ENCODE peak calls at places on chromosomes 16 and 17, in ten cellular contexts. B, M, K, O, X, W, R, A, U and E are unnamed samples.
A peak's percentile ranks its signal among the peaks of the same experiment; 100 is the strongest.

GRCh38 chr16:58449306-58449705 is 50.6 kb upstream of the NDRG4 start:
- DNase-seq in B (no peak), M (no peak), K (no peak), O (no peak), X (no peak), W (no peak), R (no peak), A (no peak), U (no peak), E (no peak)

GRCh38 chr17:73600103-73600871 is 44.0 kb downstream of the SDK2 start:
- DNase-seq in B (no peak), M (no peak), K (no peak), O (peak; percentile 27), X (no peak), W (no peak), R (no peak), A (no peak), U (no peak), E (no peak)

GRCh38 chr16:51592013-51592501 is 441.0 kb upstream of the SALL1 start:
- DNase-seq in B (no peak), M (no peak), K (no peak), O (peak; percentile 8), X (no peak), W (no peak), R (no peak), A (no peak), U (no peak), E (no peak)

GRCh38 chr17:77720946-77721822 is 237.3 kb upstream of the TNRC6C start:
- DNase-seq in B (no peak), M (no peak), K (no peak), O (no peak), X (no peak), W (no peak), R (no peak), A (peak; percentile 7), U (no peak), E (no peak)

GRCh38 chr17:82696259-82696658 is 2.2 kb downstream of the RAB40B start:
- DNase-seq in B (no peak), M (no peak), K (no peak), O (no peak), X (no peak), W (no peak), R (no peak), A (no peak), U (no peak), E (no peak)

GRCh38 chr16:11190585-11191565 is 65.1 kb downstream of the SOCS1 start:
- DNase-seq in B (no peak), M (no peak), K (no peak), O (no peak), X (no peak), W (no peak), R (no peak), A (no peak), U (no peak), E (no peak)

GRCh38 chr16:65842067-65842466 is 524.4 kb upstream of the CDH5 start:
- DNase-seq in B (no peak), M (no peak), K (no peak), O (no peak), X (no peak), W (no peak), R (no peak), A (no peak), U (no peak), E (no peak)

GRCh38 chr16:68146583-68146982 is 61.4 kb downstream of the NFATC3 start:
- DNase-seq in B (no peak), M (no peak), K (peak; percentile 7), O (peak; percentile 59), X (no peak), W (no peak), R (no peak), A (no peak), U (no peak), E (no peak)

GRCh38 chr17:61700252-61700651 is 109.2 kb upstream of the NACA2 start:
- DNase-seq in B (no peak), M (no peak), K (no peak), O (no peak), X (no peak), W (peak; percentile 4), R (no peak), A (no peak), U (no peak), E (no peak)

GRCh38 chr17:61695779-61696337 is 104.8 kb upstream of the NACA2 start:
- DNase-seq in B (no peak), M (no peak), K (no peak), O (no peak), X (no peak), W (no peak), R (no peak), A (no peak), U (no peak), E (no peak)

GRCh38 chr17:61699694-61700093 is 108.7 kb upstream of the NACA2 start:
- DNase-seq in B (no peak), M (no peak), K (no peak), O (no peak), X (no peak), W (no peak), R (no peak), A (no peak), U (no peak), E (no peak)

GRCh38 chr17:61699032-61699431 is 108.0 kb upstream of the NACA2 start:
- DNase-seq in B (no peak), M (no peak), K (no peak), O (no peak), X (no peak), W (no peak), R (no peak), A (no peak), U (no peak), E (no peak)

GRCh38 chr17:61698244-61698643 is 107.2 kb upstream of the NACA2 start:
- DNase-seq in B (no peak), M (no peak), K (no peak), O (no peak), X (no peak), W (no peak), R (no peak), A (no peak), U (no peak), E (no peak)
- H3K9me3 ChIP-seq in B (peaks cover 12% of the 10 kb centered on the region), M (peaks cover 29% of the 10 kb centered on the region), K (peaks cover 3% of the 10 kb centered on the region), O (no peaks in the 10 kb centered on the region), X (peaks cover 7% of the 10 kb centered on the region), W (peaks cover 34% of the 10 kb centered on the region), R (peaks cover 45% of the 10 kb centered on the region), A (peaks cover 41% of the 10 kb centered on the region), U (peaks cover 7% of the 10 kb centered on the region), E (peaks cover 6% of the 10 kb centered on the region)

DNA sequence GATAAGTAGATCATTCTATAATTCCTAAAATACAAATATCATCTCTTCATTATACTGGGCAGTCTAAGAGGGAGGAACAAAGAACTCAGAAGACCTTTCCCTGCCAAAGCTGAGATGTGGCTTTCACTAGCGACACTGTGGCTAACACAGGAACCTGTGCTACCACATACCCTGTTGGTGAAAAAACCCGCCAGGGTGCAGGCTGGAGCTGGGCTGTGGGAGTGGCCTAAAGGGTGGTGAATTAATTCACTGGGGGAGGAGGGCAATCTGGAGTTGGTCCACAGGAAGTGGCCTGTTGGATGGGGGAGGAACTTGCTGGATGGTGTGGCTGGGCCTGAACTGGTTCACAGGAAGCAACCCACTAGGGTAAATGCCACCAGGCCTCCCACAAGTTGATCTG is 7.4 kb downstream of the ZNF594 start:
- DNase-seq in B (no peak), M (no peak), K (no peak), O (no peak), X (no peak), W (no peak), R (no peak), A (no peak), U (no peak), E (no peak)
- H3K9me3 ChIP-seq in B (peaks cover 70% of the 10 kb centered on the region), M (peaks cover 83% of the 10 kb centered on the region), K (peaks cover 78% of the 10 kb centered on the region), O (peaks cover 13% of the 10 kb centered on the region), X (peaks cover 38% of the 10 kb centered on the region), W (peaks cover 56% of the 10 kb centered on the region), R (peaks cover 93% of the 10 kb centered on the region), A (peaks cover 97% of the 10 kb centered on the region), U (peaks cover 86% of the 10 kb centered on the region), E (peaks cover 35% of the 10 kb centered on the region)

GRCh38 chr17:80848449-80849102 is 143.1 kb upstream of the CHMP6 start:
- DNase-seq in B (peak; percentile 27), M (peak; percentile 1), K (no peak), O (no peak), X (no peak), W (no peak), R (no peak), A (no peak), U (no peak), E (no peak)

GRCh38 chr17:80849119-80849518 is 142.5 kb upstream of the CHMP6 start:
- DNase-seq in B (peak; percentile 20), M (no peak), K (no peak), O (no peak), X (no peak), W (no peak), R (peak; percentile 15), A (no peak), U (no peak), E (no peak)

GRCh38 chr17:80850817-80851216 is 140.8 kb upstream of the CHMP6 start:
- DNase-seq in B (peak; percentile 28), M (no peak), K (no peak), O (no peak), X (no peak), W (no peak), R (peak; percentile 42), A (no peak), U (no peak), E (no peak)

GRCh38 chr17:80851277-80851925 is 140.2 kb upstream of the CHMP6 start:
- DNase-seq in B (peak; percentile 50), M (no peak), K (no peak), O (no peak), X (no peak), W (no peak), R (peak; percentile 45), A (no peak), U (no peak), E (no peak)

DNA sequence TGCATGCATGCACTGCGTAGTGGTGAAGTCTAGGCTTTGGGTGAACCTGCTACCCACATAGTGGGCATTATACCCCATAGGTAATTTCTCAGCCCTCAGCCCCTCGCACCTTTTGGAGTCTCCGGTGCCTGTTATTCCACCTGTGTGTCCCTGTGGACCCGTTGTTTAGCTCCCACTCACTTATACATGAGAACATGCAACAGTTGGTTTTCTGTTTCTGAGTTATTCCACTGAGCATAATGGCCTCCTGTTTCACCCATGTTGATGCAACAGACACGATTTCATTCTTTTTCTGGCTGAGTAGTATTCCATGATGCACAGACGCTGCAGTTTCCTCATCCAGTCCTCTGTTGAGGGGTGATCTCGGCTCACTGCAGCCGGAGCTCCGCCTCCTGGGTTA is 141.5 kb upstream of the CHMP6 start:
- DNase-seq in B (peak; percentile 41), M (no peak), K (no peak), O (no peak), X (no peak), W (no peak), R (no peak), A (no peak), U (no peak), E (no peak)
- H3K9me3 ChIP-seq in B (no peaks in the 10 kb centered on the region), M (no peaks in the 10 kb centered on the region), K (peaks cover 7% of the 10 kb centered on the region), O (no peaks in the 10 kb centered on the region), X (no peaks in the 10 kb centered on the region), W (no peaks in the 10 kb centered on the region), R (no peaks in the 10 kb centered on the region), A (no peaks in the 10 kb centered on the region), U (no peaks in the 10 kb centered on the region), E (no peaks in the 10 kb centered on the region)

DNA sequence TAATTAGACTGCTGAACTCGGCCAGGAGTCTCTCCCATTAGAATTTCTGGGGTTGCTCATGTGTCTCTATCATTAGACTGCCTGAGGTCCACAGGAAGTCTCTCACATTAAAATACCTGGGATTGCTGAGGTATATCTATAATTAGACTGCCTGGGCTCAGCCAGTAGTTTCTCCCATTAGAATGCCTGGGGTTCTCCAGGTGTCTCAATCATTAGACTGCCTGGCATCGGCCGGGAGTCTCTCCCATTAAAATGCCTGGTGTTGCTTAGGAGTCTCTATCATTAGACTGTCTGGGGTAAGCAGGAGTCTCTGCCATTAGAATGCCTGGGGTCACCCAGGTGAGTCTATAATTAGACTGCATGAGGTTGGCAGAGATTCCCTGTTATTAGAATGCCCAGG is 2233.4 kb downstream of the TP53TG3F start:
- DNase-seq in B (no peak), M (no peak), K (no peak), O (no peak), X (no peak), W (no peak), R (no peak), A (no peak), U (no peak), E (no peak)
- H3K9me3 ChIP-seq in B (peaks cover 38% of the 10 kb centered on the region), M (peaks cover 25% of the 10 kb centered on the region), K (peaks cover 39% of the 10 kb centered on the region), O (no peaks in the 10 kb centered on the region), X (peaks cover 3% of the 10 kb centered on the region), W (peaks cover 17% of the 10 kb centered on the region), R (peaks cover 9% of the 10 kb centered on the region), A (peaks cover 95% of the 10 kb centered on the region), U (no peaks in the 10 kb centered on the region), E (peaks cover 3% of the 10 kb centered on the region)